ENCODE peak calls at places on chromosomes 1 and 21, in four cellular contexts. E is fibroblast of mammary gland, M is pancreas, C is dorsolateral prefrontal cortex. D is an unnamed sample.

GRCh38 chr1:174676856-174677255 is 229.1 kb downstream of the GPR52 start:
- DNase-seq in C (no peak), E (no peak), M (no peak), D (no peak)

GRCh38 chr1:88228153-88228552 is 455.9 kb upstream of the PKN2 start:
- DNase-seq in M (no peak), C (no peak), E (no peak), D (no peak)

GRCh38 chr1:12064073-12064969 is 1.2 kb downstream of the TNFRSF8 start:
- DNase-seq in M (no peak), C (no peak), E (no peak), D (no peak)

GRCh38 chr1:22709891-22710687 is 550 bp upstream of the EPHB2 start:
- DNase-seq in E (peak; percentile 58), C (peak; percentile 73), M (no peak), D (peak; percentile 84)

GRCh38 chr1:12153181-12153785 is 13.5 kb upstream of the TNFRSF1B start:
- DNase-seq in E (peak; percentile 86), C (no peak), M (no peak), D (peak; percentile 92)

GRCh38 chr21:28160378-28160777 is 832.3 kb downstream of the LTN1 start:
- DNase-seq in M (no peak), E (peak; percentile 37), C (no peak), D (peak; percentile 28)

GRCh38 chr21:26719750-26720149 is 125.5 kb downstream of the ADAMTS1 start:
- DNase-seq in C (peak; percentile 45), M (no peak), E (no peak), D (no peak)

GRCh38 chr1:91635763-91636162 is 135.1 kb downstream of the CDC7 start:
- DNase-seq in M (no peak), C (no peak), E (peak; percentile 87), D (peak; percentile 58)

GRCh38 chr1:205528887-205529825 is 24.7 kb downstream of the CDK18 start:
- DNase-seq in M (peak; percentile 98), E (peak; percentile 37), C (peak; percentile 90), D (peak; percentile 66)

GRCh38 chr1:154386643-154387352 is 18.3 kb upstream of the IL6R start:
- DNase-seq in C (no peak), E (no peak), M (peak; percentile 47), D (peak; percentile 22)

GRCh38 chr1:223394242-223394641 is 1.0 kb downstream of the CCDC185 start:
- DNase-seq in E (no peak), C (no peak), M (no peak), D (no peak)

GRCh38 chr21:17590443-17590842 is 22.3 kb downstream of the BTG3 start:
- DNase-seq in C (no peak), E (peak; percentile 54), M (no peak), D (peak; percentile 42)

GRCh38 chr1:172069535-172069934 is 228.2 kb downstream of the DNM3 start:
- DNase-seq in E (peak; percentile 84), M (no peak), C (no peak), D (peak; percentile 38)

GRCh38 chr1:975896-976683 is 5.8 kb downstream of the PERM1 start:
- DNase-seq in E (peak; percentile 38), C (peak; percentile 77), M (peak; percentile 83), D (peak; percentile 58)

GRCh38 chr1:206600527-206600926 is 11.7 kb downstream of the EIF2D start:
- DNase-seq in M (no peak), C (no peak), E (no peak), D (no peak)

GRCh38 chr1:64692911-64693310 is 52.0 kb upstream of the RAVER2 start:
- DNase-seq in E (no peak), C (no peak), M (no peak), D (no peak)

GRCh38 chr1:117359560-117360289 is 7.5 kb upstream of the MAN1A2 start:
- DNase-seq in M (no peak), E (no peak), C (no peak), D (no peak)

GRCh38 chr1:225318706-225319575 is 108.9 kb downstream of the LBR start:
- DNase-seq in C (no peak), E (peak; percentile 53), M (no peak), D (peak; percentile 62)

GRCh38 chr1:28640766-28641165 is 2.1 kb downstream of the TAF12 start:
- DNase-seq in E (peak; percentile 21), C (no peak), M (no peak), D (peak; percentile 15)

GRCh38 chr1:212990276-212990675 is 25.4 kb downstream of the ANGEL2 start:
- DNase-seq in E (no peak), C (no peak), M (no peak), D (no peak)

GRCh38 chr1:101548376-101548775 is 311.6 kb downstream of the S1PR1 start:
- DNase-seq in C (no peak), E (no peak), M (no peak), D (no peak)

GRCh38 chr1:176949033-176949662 is 215.4 kb downstream of the ASTN1 start:
- DNase-seq in C (no peak), M (peak; percentile 88), E (peak; percentile 52), D (peak; percentile 37)

GRCh38 chr1:183841550-183841949 is 36.6 kb downstream of the RGL1 start:
- DNase-seq in C (no peak), E (peak; percentile 65), M (no peak), D (no peak)

GRCh38 chr1:17935230-17935629 is 172.4 kb upstream of the IGSF21 start:
- DNase-seq in C (no peak), M (no peak), E (no peak), D (no peak)
- TF ChIP-seq CTCF in C (no peak), M (no peak), E (no peak), D (no peak)

GRCh38 chr1:235781807-235782206 is 84.9 kb downstream of the LYST start:
- DNase-seq in M (no peak), E (peak; percentile 33), C (no peak), D (peak; percentile 21)

GRCh38 chr1:235784950-235785349 is 81.8 kb downstream of the LYST start:
- DNase-seq in M (no peak), E (no peak), C (no peak), D (no peak)

GRCh38 chr1:235779770-235780169 is 86.9 kb downstream of the LYST start:
- DNase-seq in M (no peak), E (no peak), C (no peak), D (no peak)

GRCh38 chr1:235783148-235783776 is 83.4 kb downstream of the LYST start:
- DNase-seq in M (no peak), C (no peak), E (peak; percentile 66), D (peak; percentile 70)
- TF ChIP-seq CTCF in M (no peak), C (peak; percentile 51), E (peak; percentile 55), D (peak; percentile 47)

GRCh38 chr1:231422798-231423309 is 767 bp upstream of the EGLN1 start:
- DNase-seq in E (no peak), C (no peak), M (no peak), D (no peak)

GRCh38 chr1:231423648-231424047 is 1.6 kb upstream of the EGLN1 start:
- DNase-seq in C (no peak), E (no peak), M (no peak), D (no peak)

GRCh38 chr1:231420959-231421615 is 1.0 kb downstream of the EGLN1 start:
- DNase-seq in C (peak; percentile 57), M (peak; percentile 78), E (peak; percentile 39), D (peak; percentile 54)

GRCh38 chr1:231421616-231421970 is 494 bp downstream of the EGLN1 start:
- DNase-seq in C (peak; percentile 68), E (no peak), M (peak; percentile 80), D (peak; percentile 44)

DNA sequence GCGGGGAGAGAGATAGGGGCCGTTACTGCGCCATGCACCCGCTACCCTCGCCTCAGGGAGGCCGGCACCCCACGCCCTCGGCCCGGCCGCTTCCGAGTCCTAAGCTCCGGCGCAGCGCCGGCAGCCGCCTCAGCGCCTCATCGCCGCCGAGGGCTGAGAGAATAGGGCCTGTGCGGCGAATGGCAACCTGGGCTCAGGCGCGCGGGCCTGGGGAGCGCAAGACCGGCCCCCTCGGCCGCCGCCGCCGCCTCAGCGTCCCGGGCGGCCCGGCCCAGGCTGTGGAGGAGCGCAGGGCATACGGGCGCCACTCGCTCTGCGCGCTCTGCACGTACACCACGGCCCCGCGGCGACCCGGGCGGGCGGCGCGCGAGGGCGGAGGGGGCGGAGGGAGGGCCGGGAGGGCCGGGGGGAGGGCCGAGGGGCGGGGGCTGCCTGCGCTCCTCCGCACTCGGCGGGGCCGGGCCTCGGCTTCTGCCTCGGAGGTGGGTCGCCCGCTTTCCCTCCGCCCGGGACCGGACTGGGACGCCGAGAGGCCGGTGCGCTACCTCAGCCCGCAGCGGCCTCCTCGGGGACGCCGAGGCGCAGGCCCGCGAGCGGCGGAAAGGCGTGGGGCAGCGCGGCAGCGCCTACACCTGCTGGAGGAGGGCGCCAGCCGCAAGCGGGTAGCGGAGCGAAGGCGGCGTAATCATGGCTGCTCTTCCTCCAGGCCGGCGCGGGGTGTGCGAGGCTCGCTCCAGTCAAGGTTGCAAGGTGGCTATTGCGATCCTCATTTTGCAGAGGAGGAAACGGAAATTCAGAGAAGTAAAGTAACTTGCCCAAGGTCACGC is at the start of gene EGLN1:
- DNase-seq in C (peak; percentile 84), M (peak; percentile 93), E (peak; percentile 85), D (peak; percentile 85)
- TF ChIP-seq CTCF in C (peak; percentile 13), M (no peak), E (no peak), D (no peak)

GRCh38 chr1:25863486-25864262 is 4.4 kb upstream of the AUNIP start:
- DNase-seq in M (no peak), E (no peak), C (no peak), D (no peak)
- TF ChIP-seq CTCF in M (no peak), E (no peak), C (no peak), D (no peak)

GRCh38 chr1:194118086-194118485 is 931.7 kb upstream of the B3GALT2 start:
- DNase-seq in C (no peak), E (no peak), M (no peak), D (no peak)

GRCh38 chr1:194114288-194114687 is 927.9 kb upstream of the B3GALT2 start:
- DNase-seq in E (no peak), C (no peak), M (no peak), D (no peak)

DNA sequence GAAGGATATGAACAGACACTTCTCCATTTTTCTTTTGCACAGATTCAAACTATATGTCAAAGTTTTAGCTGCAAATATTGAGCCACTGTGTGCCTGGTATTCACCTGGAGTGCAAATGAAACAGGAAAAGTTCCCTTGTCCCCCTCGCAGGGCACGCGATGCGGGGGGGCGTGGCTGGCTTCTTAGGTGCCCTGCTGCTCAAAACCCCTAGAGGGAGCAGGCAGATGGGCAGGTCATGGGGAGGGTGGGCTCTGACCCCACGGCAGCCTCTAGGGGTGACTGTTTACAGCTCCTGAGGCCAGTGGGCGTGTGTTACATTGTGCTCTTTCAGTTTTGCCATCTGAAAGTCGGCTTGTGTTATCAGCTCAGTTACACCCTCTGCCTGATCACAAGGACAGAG is 931.2 kb upstream of the B3GALT2 start:
- DNase-seq in C (no peak), E (no peak), M (no peak), D (no peak)
- TF ChIP-seq CTCF in C (no peak), E (no peak), M (no peak), D (peak; percentile 1)

GRCh38 chr21:44461438-44462089 is 6.3 kb downstream of the LRRC3 start:
- DNase-seq in C (peak; percentile 37), M (no peak), E (no peak), D (no peak)
- TF ChIP-seq CTCF in C (no peak), M (no peak), E (no peak), D (no peak)

GRCh38 chr1:23803674-23804073 is 3.1 kb upstream of the GALE start:
- DNase-seq in M (no peak), C (no peak), E (no peak), D (no peak)

GRCh38 chr1:23805025-23805424 is 4.5 kb upstream of the GALE start:
- DNase-seq in C (no peak), E (no peak), M (no peak), D (no peak)

GRCh38 chr1:23801876-23802275 is 1.3 kb upstream of the GALE start:
- DNase-seq in M (no peak), E (no peak), C (no peak), D (no peak)

GRCh38 chr1:23801338-23801748 is 789 bp upstream of the GALE start:
- DNase-seq in M (peak; percentile 70), C (no peak), E (no peak), D (no peak)

GRCh38 chr1:23804183-23804582 is 3.6 kb upstream of the GALE start:
- DNase-seq in C (no peak), M (no peak), E (no peak), D (no peak)
- TF ChIP-seq CTCF in C (no peak), M (no peak), E (peak; percentile 16), D (peak; percentile 27)